ENCODE peak calls at places on chromosomes 11 and 22, in seven cellular contexts. One of them, this sample, is unnamed.

GRCh38 chr22:37501610-37502341 is 15.6 kb upstream of the MFNG start:
- DNase-seq in body of pancreas: peak; percentile 97
- DNase-seq in LoVo: peak; percentile 89
- DNase-seq in astrocyte of the spinal cord: peak; percentile 92
- DNase-seq in erythroblast: no peak
- DNase-seq in A172: peak; percentile 92
- DNase-seq in foreskin keratinocyte: no peak
- DNase-seq in this sample: no peak

GRCh38 chr22:30040499-30041055 is 39.7 kb upstream of the HORMAD2 start:
- DNase-seq in body of pancreas: no peak
- DNase-seq in LoVo: no peak
- DNase-seq in astrocyte of the spinal cord: no peak
- DNase-seq in erythroblast: no peak
- DNase-seq in A172: no peak
- DNase-seq in foreskin keratinocyte: no peak
- DNase-seq in this sample: no peak

GRCh38 chr11:114074546-114075342 is 15.2 kb downstream of the ZBTB16 start:
- DNase-seq in body of pancreas: peak; percentile 52
- DNase-seq in LoVo: no peak
- DNase-seq in astrocyte of the spinal cord: no peak
- DNase-seq in erythroblast: peak; percentile 9
- DNase-seq in A172: no peak
- DNase-seq in foreskin keratinocyte: no peak
- DNase-seq in this sample: no peak

GRCh38 chr22:33328789-33329296 is 270.7 kb upstream of the SYN3 start:
- DNase-seq in body of pancreas: no peak
- DNase-seq in LoVo: peak; percentile 73
- DNase-seq in astrocyte of the spinal cord: peak; percentile 50
- DNase-seq in erythroblast: no peak
- DNase-seq in A172: peak; percentile 81
- DNase-seq in foreskin keratinocyte: peak; percentile 95
- DNase-seq in this sample: no peak

GRCh38 chr11:116654526-116654925 is 118.3 kb downstream of the BUD13 start:
- DNase-seq in body of pancreas: no peak
- DNase-seq in LoVo: no peak
- DNase-seq in astrocyte of the spinal cord: no peak
- DNase-seq in erythroblast: no peak
- DNase-seq in A172: no peak
- DNase-seq in foreskin keratinocyte: no peak
- DNase-seq in this sample: no peak

GRCh38 chr11:96307748-96308133 is 35.3 kb downstream of the MAML2 start:
- DNase-seq in body of pancreas: no peak
- DNase-seq in LoVo: peak; percentile 89
- DNase-seq in astrocyte of the spinal cord: peak; percentile 93
- DNase-seq in erythroblast: no peak
- DNase-seq in A172: peak; percentile 83
- DNase-seq in foreskin keratinocyte: peak; percentile 90
- DNase-seq in this sample: no peak

GRCh38 chr11:128662960-128663359 is 30.9 kb upstream of the FLI1 start:
- DNase-seq in body of pancreas: no peak
- DNase-seq in LoVo: no peak
- DNase-seq in astrocyte of the spinal cord: no peak
- DNase-seq in erythroblast: no peak
- DNase-seq in A172: no peak
- DNase-seq in foreskin keratinocyte: no peak
- DNase-seq in this sample: no peak

GRCh38 chr11:3001496-3001895 is 9.4 kb upstream of the NAP1L4 start:
- DNase-seq in body of pancreas: peak; percentile 42
- DNase-seq in LoVo: no peak
- DNase-seq in astrocyte of the spinal cord: no peak
- DNase-seq in erythroblast: peak; percentile 21
- DNase-seq in A172: no peak
- DNase-seq in foreskin keratinocyte: no peak
- DNase-seq in this sample: no peak

GRCh38 chr11:78742430-78742829 is 167.8 kb upstream of the NARS2 start:
- DNase-seq in body of pancreas: peak; percentile 92
- DNase-seq in LoVo: peak; percentile 64
- DNase-seq in astrocyte of the spinal cord: peak; percentile 35
- DNase-seq in erythroblast: no peak
- DNase-seq in A172: no peak
- DNase-seq in foreskin keratinocyte: peak; percentile 40
- DNase-seq in this sample: no peak

GRCh38 chr22:20524004-20524481 is 16.6 kb downstream of the MED15 start:
- DNase-seq in body of pancreas: no peak
- DNase-seq in LoVo: no peak
- DNase-seq in astrocyte of the spinal cord: no peak
- DNase-seq in erythroblast: no peak
- DNase-seq in A172: peak; percentile 54
- DNase-seq in foreskin keratinocyte: peak; percentile 50
- DNase-seq in this sample: no peak

GRCh38 chr22:19641254-19641982 is 72.9 kb upstream of the SEPTIN5 start:
- DNase-seq in body of pancreas: peak; percentile 45
- DNase-seq in LoVo: peak; percentile 26
- DNase-seq in astrocyte of the spinal cord: no peak
- DNase-seq in erythroblast: peak; percentile 33
- DNase-seq in A172: no peak
- DNase-seq in foreskin keratinocyte: peak; percentile 16
- DNase-seq in this sample: no peak

GRCh38 chr22:41092847-41093371 is 517 bp downstream of the EP300 start:
- DNase-seq in body of pancreas: peak; percentile 46
- DNase-seq in LoVo: peak; percentile 22
- DNase-seq in astrocyte of the spinal cord: peak; percentile 27
- DNase-seq in erythroblast: peak; percentile 82
- DNase-seq in A172: peak; percentile 1
- DNase-seq in foreskin keratinocyte: peak; percentile 33
- DNase-seq in this sample: peak; percentile 31

GRCh38 chr11:10866893-10867331 is 9.1 kb upstream of the ZBED5 start:
- DNase-seq in body of pancreas: no peak
- DNase-seq in LoVo: no peak
- DNase-seq in astrocyte of the spinal cord: peak; percentile 71
- DNase-seq in erythroblast: no peak
- DNase-seq in A172: no peak
- DNase-seq in foreskin keratinocyte: peak; percentile 44
- DNase-seq in this sample: no peak

GRCh38 chr22:37684803-37685615 is 1.1 kb upstream of the NOL12 start:
- DNase-seq in body of pancreas: no peak
- DNase-seq in LoVo: no peak
- DNase-seq in astrocyte of the spinal cord: no peak
- DNase-seq in erythroblast: no peak
- DNase-seq in A172: no peak
- DNase-seq in foreskin keratinocyte: peak; percentile 80
- DNase-seq in this sample: no peak

GRCh38 chr22:26172389-26172990 is 3.2 kb downstream of the SEZ6L start:
- DNase-seq in body of pancreas: peak; percentile 60
- DNase-seq in LoVo: peak; percentile 49
- DNase-seq in astrocyte of the spinal cord: peak; percentile 2
- DNase-seq in erythroblast: peak; percentile 44
- DNase-seq in A172: peak; percentile 1
- DNase-seq in foreskin keratinocyte: peak; percentile 17
- DNase-seq in this sample: no peak

GRCh38 chr11:8070417-8071101 is 10.5 kb upstream of the TUB start:
- DNase-seq in body of pancreas: no peak
- DNase-seq in LoVo: peak; percentile 11
- DNase-seq in astrocyte of the spinal cord: peak; percentile 46
- DNase-seq in erythroblast: peak; percentile 19
- DNase-seq in A172: peak; percentile 50
- DNase-seq in foreskin keratinocyte: no peak
- DNase-seq in this sample: no peak

GRCh38 chr11:118657709-118658108 is 21.7 kb downstream of the TREH start:
- DNase-seq in body of pancreas: no peak
- DNase-seq in LoVo: no peak
- DNase-seq in astrocyte of the spinal cord: no peak
- DNase-seq in erythroblast: no peak
- DNase-seq in A172: no peak
- DNase-seq in foreskin keratinocyte: no peak
- DNase-seq in this sample: no peak

GRCh38 chr11:69640260-69640994 is 529 bp upstream of the CCND1 start:
- DNase-seq in body of pancreas: peak; percentile 29
- DNase-seq in LoVo: peak; percentile 38
- DNase-seq in astrocyte of the spinal cord: no peak
- DNase-seq in erythroblast: no peak
- DNase-seq in A172: no peak
- DNase-seq in foreskin keratinocyte: peak; percentile 46
- DNase-seq in this sample: no peak

GRCh38 chr11:47143322-47143721 is 33.4 kb downstream of the ARFGAP2 start:
- DNase-seq in body of pancreas: peak; percentile 47
- DNase-seq in LoVo: no peak
- DNase-seq in astrocyte of the spinal cord: peak; percentile 84
- DNase-seq in erythroblast: no peak
- DNase-seq in A172: peak; percentile 40
- DNase-seq in foreskin keratinocyte: peak; percentile 84
- DNase-seq in this sample: no peak

GRCh38 chr11:34284166-34284565 is 73.6 kb downstream of the ABTB2 start:
- DNase-seq in body of pancreas: no peak
- DNase-seq in LoVo: no peak
- DNase-seq in astrocyte of the spinal cord: no peak
- DNase-seq in erythroblast: no peak
- DNase-seq in A172: no peak
- DNase-seq in foreskin keratinocyte: no peak
- DNase-seq in this sample: no peak

GRCh38 chr11:10329935-10330334 is 25.1 kb downstream of the ADM start:
- DNase-seq in body of pancreas: no peak
- DNase-seq in LoVo: no peak
- DNase-seq in astrocyte of the spinal cord: peak; percentile 92
- DNase-seq in erythroblast: no peak
- DNase-seq in A172: peak; percentile 80
- DNase-seq in foreskin keratinocyte: peak; percentile 72
- DNase-seq in this sample: no peak

GRCh38 chr11:79437981-79438630 is 2.7 kb downstream of the TENM4 start:
- DNase-seq in body of pancreas: no peak
- DNase-seq in LoVo: no peak
- DNase-seq in astrocyte of the spinal cord: peak; percentile 62
- DNase-seq in erythroblast: no peak
- DNase-seq in A172: peak; percentile 28
- DNase-seq in foreskin keratinocyte: peak; percentile 86
- DNase-seq in this sample: no peak

GRCh38 chr11:95074806-95075563 is 8.3 kb downstream of the SRSF8 start:
- DNase-seq in body of pancreas: peak; percentile 72
- DNase-seq in LoVo: peak; percentile 72
- DNase-seq in astrocyte of the spinal cord: no peak
- DNase-seq in erythroblast: peak; percentile 39
- DNase-seq in A172: no peak
- DNase-seq in foreskin keratinocyte: peak; percentile 36
- DNase-seq in this sample: no peak

GRCh38 chr11:133078591-133079179 is 453.6 kb downstream of the OPCML start:
- DNase-seq in body of pancreas: peak; percentile 44
- DNase-seq in LoVo: peak; percentile 32
- DNase-seq in astrocyte of the spinal cord: peak; percentile 30
- DNase-seq in erythroblast: peak; percentile 71
- DNase-seq in A172: peak; percentile 28
- DNase-seq in foreskin keratinocyte: no peak
- DNase-seq in this sample: no peak